ENCODE peak calls at places on chromosome 21, in ten cellular contexts. Y is DMS153; R is GM23338; F is keratinocyte; M is AG04450; K is left ventricle myocardium inferior; V is activated CD8-positive, alpha-beta memory T cell treated with anti-CD3 and anti-CD28 coated beads, Interleukin-2, amount 10 ng/mL, durations not matched to agents 7 days and 5 days; D is stomach; N is BJ; A is NK-92 treated with Interleukin-12 subunit alpha and Interleukin-12 subunit beta, amount 100 ng/mL, for 24 hours. P is an unnamed sample.

GRCh38 chr21:38613686-38614085 is 115.4 kb upstream of the ERG start:
- DNase-seq in F (no peak), K (no peak), V (no peak), A (no peak), N (no peak), R (no peak), M (no peak), D (no peak), Y (no peak), P (no peak)

GRCh38 chr21:29218749-29219148 is 80.0 kb upstream of the BACH1 start:
- DNase-seq in F (no peak), R (no peak), V (no peak), M (no peak), Y (peak), D (no peak), K (no peak), A (no peak), N (no peak), P (no peak)

GRCh38 chr21:40208206-40208950 is 341.1 kb downstream of the PCP4 start:
- DNase-seq in N (no peak), Y (no peak), D (no peak), R (no peak), M (no peak), A (no peak), V (no peak), K (no peak), F (no peak), P (no peak)

GRCh38 chr21:44914176-44914874 is 6.4 kb downstream of the ITGB2 start:
- DNase-seq in Y (no peak), N (no peak), D (peak), A (peak), K (peak), V (peak), M (no peak), R (no peak), F (no peak), P (no peak)

GRCh38 chr21:35563885-35564451 is 496.4 kb downstream of the SETD4 start:
- DNase-seq in D (no peak), M (peak), A (no peak), R (no peak), Y (peak), N (peak), K (peak), V (no peak), F (no peak), P (no peak)

GRCh38 chr21:37220433-37220980 is 46.6 kb downstream of the VPS26C start:
- DNase-seq in N (no peak), D (no peak), Y (peak), F (no peak), K (no peak), R (peak), M (no peak), V (peak), A (peak), P (no peak)

GRCh38 chr21:41888749-41889376 is 9.7 kb upstream of the PRDM15 start:
- DNase-seq in K (no peak), D (no peak), R (no peak), F (no peak), A (no peak), M (no peak), Y (no peak), N (no peak), V (no peak), P (no peak)

GRCh38 chr21:41918561-41919358 is 35.1 kb downstream of the C2CD2 start:
- DNase-seq in D (no peak), M (no peak), Y (no peak), R (no peak), F (no peak), A (no peak), V (no peak), N (no peak), K (no peak), P (no peak)

GRCh38 chr21:35476616-35477395 is 427.7 kb upstream of the RUNX1 start:
- DNase-seq in D (no peak), V (no peak), A (no peak), M (peak), N (no peak), Y (no peak), R (no peak), K (no peak), F (no peak), P (peak)

GRCh38 chr21:44709426-44710293 is 1.7 kb downstream of the TSPEAR start:
- DNase-seq in V (no peak), R (peak), A (no peak), Y (peak), N (no peak), D (no peak), F (peak), K (no peak), M (no peak), P (no peak)

GRCh38 chr21:41957991-41958766 is 4.4 kb upstream of the C2CD2 start:
- DNase-seq in R (peak), K (peak), Y (no peak), A (no peak), M (peak), F (no peak), V (no peak), N (peak), D (peak), P (peak)

GRCh38 chr21:44357064-44357837 is 3.8 kb downstream of the TRPM2 start:
- DNase-seq in M (no peak), K (no peak), V (no peak), F (no peak), Y (no peak), R (no peak), N (no peak), A (no peak), D (no peak), P (no peak)

GRCh38 chr21:46393451-46393940 is 65.2 kb upstream of the DIP2A start:
- DNase-seq in D (no peak), F (no peak), Y (no peak), V (no peak), M (no peak), N (no peak), R (no peak), A (no peak), K (no peak), P (no peak)

GRCh38 chr21:35100351-35100771 is 51.3 kb upstream of the RUNX1 start:
- DNase-seq in Y (no peak), D (no peak), R (no peak), M (no peak), K (no peak), V (no peak), A (no peak), N (no peak), F (no peak), P (no peak)

GRCh38 chr21:39181205-39181818 is 1.9 kb downstream of the PSMG1 start:
- DNase-seq in Y (no peak), F (no peak), A (no peak), D (no peak), V (no peak), M (no peak), N (no peak), K (no peak), R (no peak), P (no peak)

GRCh38 chr21:42062543-42063022 is 8.5 kb upstream of the UMODL1 start:
- DNase-seq in M (no peak), A (no peak), R (no peak), N (no peak), F (no peak), Y (peak), K (no peak), D (peak), V (peak), P (no peak)

GRCh38 chr21:45392206-45392971 is 12.6 kb upstream of the COL18A1 start:
- DNase-seq in A (no peak), N (no peak), Y (no peak), R (no peak), F (no peak), V (no peak), K (no peak), D (no peak), M (no peak), P (no peak)

GRCh38 chr21:31874817-31875216 is 2.0 kb downstream of the HUNK start:
- DNase-seq in A (no peak), R (peak), N (no peak), M (no peak), F (no peak), D (no peak), Y (no peak), K (no peak), V (no peak), P (no peak)

GRCh38 chr21:33848252-33848953 is 67.2 kb downstream of the ATP5PO start:
- DNase-seq in F (peak), R (no peak), V (no peak), D (no peak), Y (no peak), A (no peak), M (no peak), N (no peak), K (no peak), P (no peak)

GRCh38 chr21:32455548-32455947 is 43.0 kb downstream of the EVA1C start:
- DNase-seq in K (no peak), N (no peak), V (no peak), R (no peak), Y (no peak), A (no peak), F (no peak), M (no peak), D (no peak), P (no peak)

GRCh38 chr21:43027846-43028731 is 47.5 kb downstream of the CBS start:
- DNase-seq in A (no peak), M (no peak), D (no peak), V (no peak), K (no peak), Y (no peak), F (no peak), N (no peak), R (no peak), P (no peak)

GRCh38 chr21:46028547-46029200 is 47.1 kb downstream of the COL6A1 start:
- DNase-seq in V (no peak), M (peak), D (no peak), N (peak), K (no peak), A (no peak), R (no peak), F (no peak), Y (no peak), P (no peak)

GRCh38 chr21:37862536-37862935 is 53.7 kb downstream of the KCNJ6 start:
- DNase-seq in R (peak), A (no peak), Y (peak), N (no peak), F (no peak), V (no peak), D (no peak), K (no peak), M (no peak), P (no peak)

GRCh38 chr21:33155005-33155404 is 74.7 kb upstream of the IFNAR2 start:
- DNase-seq in A (no peak), N (no peak), R (no peak), Y (no peak), F (no peak), M (no peak), D (no peak), K (no peak), V (no peak), P (no peak)

GRCh38 chr21:40901690-40902089 is 54.7 kb upstream of the DSCAM start:
- DNase-seq in V (no peak), K (peak), F (no peak), Y (no peak), M (no peak), A (no peak), R (no peak), D (peak), N (no peak), P (no peak)

GRCh38 chr21:29022141-29022540 is 2.3 kb upstream of the USP16 start:
- DNase-seq in R (no peak), Y (no peak), A (no peak), K (no peak), M (no peak), D (no peak), V (no peak), N (no peak), F (no peak), P (no peak)

GRCh38 chr21:34857874-34858273 is 189.1 kb downstream of the CLIC6 start:
- DNase-seq in Y (no peak), K (no peak), D (no peak), A (no peak), N (no peak), R (peak), M (no peak), V (no peak), F (no peak), P (no peak)

GRCh38 chr21:31636874-31637273 is 22.6 kb upstream of the SOD1 start:
- DNase-seq in K (no peak), M (no peak), A (no peak), D (no peak), N (no peak), Y (no peak), R (no peak), F (no peak), V (no peak), P (no peak)

GRCh38 chr21:34886554-34887385 is 162.3 kb downstream of the RUNX1 start:
- DNase-seq in V (peak), A (no peak), K (peak), N (no peak), R (peak), Y (no peak), F (no peak), D (no peak), M (no peak), P (no peak)